ENCODE peak calls at places on chromosomes 2 and 18, in nine cellular contexts. U is activated CD4-positive, alpha-beta T cell treated with anti-CD3 and anti-CD28 coated beads, Interleukin-2, amount 50 U/mL, for 1 hour; S is lung microvascular endothelial cell; H is amniotic stem cell; L is Panc1; T is KBM-7; Q is EH; J is stimulated activated CD8-positive, alpha-beta memory T cell treated with anti-CD3 and anti-CD28 coated beads, Interleukin-4, amount 100 ng/mL, for 4 hours; V is heart left ventricle. M is an unnamed sample.
A peak's percentile ranks its signal among the peaks of the same experiment; 100 is the strongest.

GRCh38 chr2:118062669-118063068 is 25.6 kb upstream of the INSIG2 start:
- DNase-seq in U (no peak), S (no peak), H (no peak), L (no peak), T (no peak), Q (no peak), J (no peak), V (no peak), M (no peak)

GRCh38 chr2:113686537-113686936 is 59.5 kb downstream of the RABL2A start:
- DNase-seq in U (no peak), S (no peak), H (no peak), L (no peak), T (no peak), Q (peak; percentile 12), J (no peak), V (no peak), M (no peak)

GRCh38 chr2:42567806-42568429 is 514 bp upstream of the MTA3 start:
- DNase-seq in U (peak; percentile 1), S (no peak), H (no peak), L (no peak), T (no peak), Q (peak; percentile 19), J (no peak), V (peak; percentile 28), M (peak; percentile 67)

GRCh38 chr2:217120429-217120828 is 260.6 kb upstream of the TNP1 start:
- DNase-seq in U (no peak), S (peak; percentile 48), H (no peak), L (no peak), T (no peak), Q (no peak), J (no peak), V (no peak), M (no peak)

GRCh38 chr2:144946263-144946662 is 426.3 kb upstream of the ZEB2 start:
- DNase-seq in U (no peak), S (no peak), H (no peak), L (no peak), T (no peak), Q (peak; percentile 15), J (no peak), V (no peak), M (no peak)

GRCh38 chr2:20186078-20186854 is 38.7 kb downstream of the SDC1 start:
- DNase-seq in U (no peak), S (peak; percentile 56), H (no peak), L (no peak), T (peak; percentile 81), Q (peak; percentile 58), J (no peak), V (no peak), M (no peak)

GRCh38 chr2:15842771-15843666 is 97.3 kb upstream of the MYCN start:
- DNase-seq in U (no peak), S (no peak), H (no peak), L (no peak), T (no peak), Q (no peak), J (no peak), V (no peak), M (no peak)

GRCh38 chr2:145543155-145543554 is 1023.2 kb upstream of the ZEB2 start:
- DNase-seq in U (no peak), S (no peak), H (no peak), L (no peak), T (no peak), Q (peak; percentile 11), J (no peak), V (no peak), M (no peak)

GRCh38 chr2:186522538-186522937 is 36.5 kb downstream of the ZC3H15 start:
- DNase-seq in U (no peak), S (no peak), H (no peak), L (no peak), T (no peak), Q (no peak), J (no peak), V (no peak), M (no peak)

GRCh38 chr2:123051136-123051535 is 974.0 kb upstream of the CNTNAP5 start:
- DNase-seq in U (no peak), S (no peak), H (no peak), L (no peak), T (no peak), Q (no peak), J (no peak), V (no peak), M (no peak)

GRCh38 chr18:8777846-8778245 is 72.5 kb downstream of the MTCL1 start:
- DNase-seq in U (no peak), S (no peak), H (no peak), L (no peak), T (no peak), Q (no peak), J (no peak), V (no peak), M (no peak)

GRCh38 chr2:154375625-154376020 is 322.9 kb upstream of the KCNJ3 start:
- DNase-seq in U (no peak), S (peak; percentile 1), H (no peak), L (peak; percentile 25), T (peak; percentile 24), Q (no peak), J (no peak), V (no peak), M (peak; percentile 65)

GRCh38 chr2:213199871-213200270 is 48.5 kb upstream of the IKZF2 start:
- DNase-seq in U (no peak), S (no peak), H (no peak), L (no peak), T (no peak), Q (peak; percentile 75), J (no peak), V (no peak), M (no peak)

GRCh38 chr2:71358931-71359671 is 27.5 kb downstream of the ZNF638 start:
- DNase-seq in U (no peak), S (peak; percentile 1), H (no peak), L (no peak), T (no peak), Q (peak; percentile 55), J (no peak), V (no peak), M (no peak)

GRCh38 chr2:236536727-236537398 is 32.8 kb upstream of the ACKR3 start:
- DNase-seq in U (peak; percentile 52), S (no peak), H (no peak), L (no peak), T (no peak), Q (no peak), J (peak; percentile 21), V (no peak), M (no peak)

GRCh38 chr2:1613731-1614354 is 130.5 kb downstream of the PXDN start:
- DNase-seq in U (no peak), S (no peak), H (no peak), L (no peak), T (no peak), Q (no peak), J (no peak), V (no peak), M (no peak)

GRCh38 chr2:198916548-198916947 is 541.2 kb downstream of the SATB2 start:
- DNase-seq in U (no peak), S (no peak), H (no peak), L (no peak), T (no peak), Q (no peak), J (no peak), V (no peak), M (no peak)